ENCODE peak calls at places on chromosomes 7 and 10, in nine cellular contexts. G is hepatocyte; O is Panc1; U is MM.1S; C is AG04450; T is naive thymus-derived CD4-positive, alpha-beta T cell; Y is SK-N-SH; I is PC-9; R is effector memory CD4-positive, alpha-beta T cell. V is an unnamed sample.

GRCh38 chr7:131174855-131175254 is 152.8 kb upstream of the MKLN1 start:
- DNase-seq in G (no peak), O (no peak), U (no peak), C (no peak), T (no peak), Y (no peak), I (no peak), R (no peak), V (no peak)

GRCh38 chr10:16996530-16996964 is 133.1 kb downstream of the CUBN start:
- DNase-seq in G (no peak), O (no peak), U (no peak), C (no peak), T (no peak), Y (no peak), I (no peak), R (no peak), V (no peak)

GRCh38 chr10:25059990-25060389 is 43.6 kb downstream of the THNSL1 start:
- DNase-seq in G (peak; percentile 87), O (no peak), U (no peak), C (peak; percentile 52), T (no peak), Y (no peak), I (peak; percentile 88), R (no peak), V (peak; percentile 60)

GRCh38 chr10:20955355-20955893 is 58.3 kb upstream of the NEBL start:
- DNase-seq in G (no peak), O (no peak), U (no peak), C (no peak), T (no peak), Y (peak; percentile 19), I (no peak), R (no peak), V (no peak)

GRCh38 chr10:21203473-21204107 is 306.5 kb upstream of the NEBL start:
- DNase-seq in G (no peak), O (no peak), U (no peak), C (no peak), T (no peak), Y (no peak), I (no peak), R (no peak), V (no peak)

GRCh38 chr7:11427686-11428273 is 404.2 kb downstream of the THSD7A start:
- DNase-seq in G (peak; percentile 77), O (peak; percentile 59), U (peak; percentile 57), C (peak; percentile 46), T (no peak), Y (peak; percentile 76), I (peak; percentile 54), R (no peak), V (no peak)

GRCh38 chr10:5888843-5889623 is 660 bp downstream of the ANKRD16 start:
- DNase-seq in G (peak; percentile 74), O (no peak), U (peak; percentile 50), C (no peak), T (peak; percentile 29), Y (peak; percentile 74), I (no peak), R (peak; percentile 2), V (no peak)

GRCh38 chr10:113326160-113327111 is 226.4 kb upstream of the HABP2 start:
- DNase-seq in G (peak; percentile 54), O (peak; percentile 47), U (no peak), C (no peak), T (no peak), Y (peak; percentile 39), I (peak; percentile 91), R (no peak), V (peak; percentile 80)

GRCh38 chr7:150850273-150850672 is 2.0 kb upstream of the AOC1 start:
- DNase-seq in G (no peak), O (no peak), U (no peak), C (no peak), T (no peak), Y (no peak), I (no peak), R (no peak), V (no peak)

GRCh38 chr7:28329616-28330373 is 82.5 kb upstream of the CREB5 start:
- DNase-seq in G (no peak), O (no peak), U (peak; percentile 71), C (no peak), T (no peak), Y (no peak), I (no peak), R (no peak), V (no peak)

GRCh38 chr7:46832136-46832535 is 749.8 kb downstream of the TNS3 start:
- DNase-seq in G (no peak), O (no peak), U (no peak), C (no peak), T (no peak), Y (no peak), I (no peak), R (no peak), V (no peak)

GRCh38 chr10:110511734-110512449 is 14.2 kb downstream of the DUSP5 start:
- DNase-seq in G (no peak), O (no peak), U (peak; percentile 5), C (no peak), T (no peak), Y (no peak), I (no peak), R (no peak), V (no peak)

GRCh38 chr10:104336829-104337526 is 1.3 kb downstream of the ITPRIP start:
- DNase-seq in G (no peak), O (no peak), U (peak; percentile 35), C (no peak), T (no peak), Y (no peak), I (peak; percentile 57), R (no peak), V (no peak)

GRCh38 chr7:80699656-80700318 is 61.3 kb downstream of the CD36 start:
- DNase-seq in G (no peak), O (no peak), U (no peak), C (no peak), T (no peak), Y (no peak), I (no peak), R (no peak), V (no peak)

GRCh38 chr10:98536551-98536950 is 89.8 kb upstream of the HPS1 start:
- DNase-seq in G (peak; percentile 15), O (peak; percentile 4), U (no peak), C (no peak), T (no peak), Y (no peak), I (no peak), R (no peak), V (no peak)

DNA sequence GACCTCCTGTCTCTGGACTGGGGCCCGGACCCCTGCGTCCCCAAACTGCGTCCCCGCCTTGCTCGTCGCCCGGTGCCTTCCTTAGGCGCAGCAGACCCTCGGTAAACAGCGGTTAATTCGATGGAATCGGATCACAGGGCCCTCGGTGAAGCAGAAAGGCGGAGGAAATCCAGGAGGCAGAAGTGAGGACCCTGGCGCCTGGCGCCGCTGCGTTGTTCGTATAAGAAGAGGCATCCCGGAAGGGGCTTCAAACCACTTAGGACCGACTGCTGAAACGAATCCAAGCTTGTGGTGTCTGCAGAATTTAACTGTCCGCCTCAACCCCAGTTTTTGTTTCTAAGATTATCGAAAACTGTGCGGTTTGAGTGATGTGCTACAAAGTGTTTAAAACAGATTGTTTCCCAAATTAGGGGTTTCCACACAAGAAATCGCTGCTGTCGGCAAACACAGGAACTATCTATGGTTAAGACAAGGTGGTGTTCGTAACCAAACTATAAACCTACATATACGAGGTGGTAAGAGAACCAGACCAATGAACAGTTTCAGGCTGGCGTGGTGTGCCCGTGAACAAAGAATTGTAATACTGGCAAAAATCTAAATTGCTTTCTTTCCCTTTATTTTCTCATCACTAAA is 760 bp upstream of the DGKI start:
- DNase-seq in G (peak; percentile 22), O (no peak), U (no peak), C (no peak), T (no peak), Y (no peak), I (no peak), R (no peak), V (no peak)
- H3K27me3 ChIP-seq in G (peaks cover 51% of the 10 kb centered on the region), O (peaks cover 44% of the 10 kb centered on the region), U (no peaks in the 10 kb centered on the region), C (no peaks in the 10 kb centered on the region), T (no peaks in the 10 kb centered on the region), Y (no peaks in the 10 kb centered on the region), I (no peaks in the 10 kb centered on the region), R (peaks cover 32% of the 10 kb centered on the region), V (no peaks in the 10 kb centered on the region)

GRCh38 chr7:155735442-155736118 is 76.7 kb downstream of the SHH start:
- DNase-seq in G (no peak), O (no peak), U (no peak), C (no peak), T (no peak), Y (no peak), I (no peak), R (no peak), V (no peak)
- H3K27ac ChIP-seq in G (no peak overlapping the region), O (no peak overlapping the region), U (no peak overlapping the region), C (no peak overlapping the region), T (no peak overlapping the region), Y (no peak overlapping the region), I (no peak overlapping the region), R (no peak overlapping the region), V (no peak overlapping the region)

GRCh38 chr7:157855452-157856213 is 518.8 kb downstream of the DNAJB6 start:
- DNase-seq in G (no peak), O (no peak), U (no peak), C (no peak), T (no peak), Y (peak; percentile 57), I (no peak), R (no peak), V (no peak)

GRCh38 chr7:157855016-157855415 is 518.2 kb downstream of the DNAJB6 start:
- DNase-seq in G (no peak), O (no peak), U (no peak), C (no peak), T (no peak), Y (no peak), I (no peak), R (no peak), V (no peak)

GRCh38 chr7:157853076-157853788 is 516.4 kb downstream of the DNAJB6 start:
- DNase-seq in G (no peak), O (no peak), U (no peak), C (no peak), T (no peak), Y (no peak), I (no peak), R (no peak), V (no peak)

GRCh38 chr7:157853789-157854065 is 516.9 kb downstream of the DNAJB6 start:
- DNase-seq in G (no peak), O (no peak), U (no peak), C (no peak), T (no peak), Y (no peak), I (no peak), R (no peak), V (no peak)

GRCh38 chr7:157854066-157854891 is 517.5 kb downstream of the DNAJB6 start:
- DNase-seq in G (no peak), O (no peak), U (no peak), C (no peak), T (no peak), Y (no peak), I (no peak), R (no peak), V (no peak)
- H3K9me3 ChIP-seq in G (no peaks in the 10 kb centered on the region), O (no peaks in the 10 kb centered on the region), U (no peaks in the 10 kb centered on the region), C (peaks cover 78% of the 10 kb centered on the region), T (no peaks in the 10 kb centered on the region), Y (peaks cover 14% of the 10 kb centered on the region), I (no peaks in the 10 kb centered on the region), R (no peaks in the 10 kb centered on the region), V (no peaks in the 10 kb centered on the region)

GRCh38 chr10:94803307-94803706 is 40.8 kb downstream of the CYP2C19 start:
- DNase-seq in G (no peak), O (no peak), U (no peak), C (no peak), T (no peak), Y (no peak), I (no peak), R (no peak), V (no peak)
- H3K27me3 ChIP-seq in G (no peaks in the 10 kb centered on the region), O (no peaks in the 10 kb centered on the region), U (no peaks in the 10 kb centered on the region), C (no peaks in the 10 kb centered on the region), T (no peaks in the 10 kb centered on the region), Y (no peaks in the 10 kb centered on the region), I (no peaks in the 10 kb centered on the region), R (no peaks in the 10 kb centered on the region), V (no peaks in the 10 kb centered on the region)

GRCh38 chr10:74186678-74187077 is 35.7 kb downstream of the ADK start:
- DNase-seq in G (no peak), O (no peak), U (no peak), C (no peak), T (no peak), Y (no peak), I (no peak), R (no peak), V (no peak)
- H3K27ac ChIP-seq in G (no peak overlapping the region), O (no peak overlapping the region), U (no peak overlapping the region), C (no peak overlapping the region), T (no peak overlapping the region), Y (no peak overlapping the region), I (peak overlapping the region; percentile 43), R (no peak overlapping the region), V (no peak overlapping the region)

V was measured in thoracic aorta.